ENCODE peak calls at places on chromosomes 6 and 20, in four cellular contexts. W is activated naive CD8-positive, alpha-beta T cell treated with anti-CD3 and anti-CD28 coated beads, Interleukin-2, amount 50 U/mL, for 24 hours; Z is NCI-H748 treated with DMSO at 0.1 percent for 48 hours; I is activated gamma-delta T cell treated with Interleukin-2 at 50 U/mL for 16 hours. D is an unnamed sample.

GRCh38 chr6:20630617-20631448 is 96.6 kb downstream of the CDKAL1 start:
- DNase-seq in W (no peak), Z (peak), I (no peak), D (no peak)

GRCh38 chr6:49549691-49550412 is 616 bp upstream of the C6orf141 start:
- DNase-seq in W (no peak), Z (no peak), I (no peak), D (no peak)

GRCh38 chr6:106913111-106913510 is 61.4 kb downstream of the CD24 start:
- DNase-seq in W (no peak), Z (no peak), I (no peak), D (no peak)

GRCh38 chr20:19492937-19493336 is 265.1 kb upstream of the RIN2 start:
- DNase-seq in W (no peak), Z (peak), I (no peak), D (no peak)

GRCh38 chr6:44049989-44050871 is 77.0 kb downstream of the MRPL14 start:
- DNase-seq in W (no peak), Z (no peak), I (no peak), D (peak)

GRCh38 chr6:19569563-19569962 is 267.6 kb upstream of the ID4 start:
- DNase-seq in W (no peak), Z (no peak), I (no peak), D (no peak)

GRCh38 chr6:33566182-33567084 is 13.6 kb downstream of the BAK1 start:
- DNase-seq in W (no peak), Z (no peak), I (no peak), D (no peak)

GRCh38 chr20:57769756-57770155 is 59.9 kb upstream of the PMEPA1 start:
- DNase-seq in W (no peak), Z (no peak), I (no peak), D (no peak)

GRCh38 chr20:11497543-11497942 is 420.1 kb upstream of the BTBD3 start:
- DNase-seq in W (no peak), Z (no peak), I (no peak), D (no peak)

GRCh38 chr6:168919455-168920179 is 334.0 kb downstream of the THBS2 start:
- DNase-seq in W (no peak), Z (no peak), I (no peak), D (no peak)

GRCh38 chr20:43798591-43799149 is 71.9 kb upstream of the GTSF1L start:
- DNase-seq in W (no peak), Z (no peak), I (no peak), D (no peak)

GRCh38 chr6:144675231-144675861 is 390.2 kb downstream of the UTRN start:
- DNase-seq in W (peak), Z (no peak), I (no peak), D (no peak)

GRCh38 chr6:160428069-160428430 is 79.9 kb downstream of the SLC22A3 start:
- DNase-seq in W (no peak), Z (no peak), I (no peak), D (no peak)

GRCh38 chr6:29705389-29706231 is 17.6 kb upstream of the HLA-F start:
- DNase-seq in W (no peak), Z (peak), I (no peak), D (peak)

GRCh38 chr6:40685771-40686170 is 98.6 kb upstream of the LRFN2 start:
- DNase-seq in W (no peak), Z (no peak), I (no peak), D (no peak)

GRCh38 chr6:98787961-98788360 is 46.4 kb upstream of the POU3F2 start:
- DNase-seq in W (no peak), Z (peak), I (no peak), D (no peak)

GRCh38 chr6:16482702-16483314 is 244.4 kb downstream of the GMPR start:
- DNase-seq in W (no peak), Z (no peak), I (no peak), D (no peak)

GRCh38 chr6:168355716-168356522 is 36.3 kb upstream of the DACT2 start:
- DNase-seq in W (peak), Z (no peak), I (no peak), D (no peak)

GRCh38 chr6:144349690-144350132 is 64.6 kb downstream of the UTRN start:
- DNase-seq in W (no peak), Z (no peak), I (no peak), D (no peak)

GRCh38 chr20:23132293-23132929 is 46.3 kb upstream of the CD93 start:
- DNase-seq in W (no peak), Z (no peak), I (no peak), D (no peak)

GRCh38 chr6:158283304-158284005 is 28.8 kb upstream of the TULP4 start:
- DNase-seq in W (no peak), Z (no peak), I (no peak), D (no peak)

GRCh38 chr6:138250513-138251247 is 32.4 kb upstream of the PBOV1 start:
- DNase-seq in W (no peak), Z (no peak), I (no peak), D (no peak)

GRCh38 chr6:148530394-148530923 is 187.8 kb downstream of the SASH1 start:
- DNase-seq in W (no peak), Z (no peak), I (no peak), D (no peak)

GRCh38 chr20:32028647-32029372 is 18.6 kb downstream of the CCM2L start:
- DNase-seq in W (no peak), Z (no peak), I (no peak), D (no peak)

GRCh38 chr6:130575971-130576370 is 210.2 kb downstream of the TMEM200A start:
- DNase-seq in W (peak), Z (no peak), I (peak), D (peak)

GRCh38 chr6:2713473-2714358 is 37.0 kb downstream of the MYLK4 start:
- DNase-seq in W (no peak), Z (no peak), I (no peak), D (no peak)

GRCh38 chr6:108133594-108134179 is 32.1 kb upstream of the NR2E1 start:
- DNase-seq in W (peak), Z (peak), I (no peak), D (no peak)

GRCh38 chr6:30688569-30688968 is 2.1 kb upstream of the PPP1R18 start:
- DNase-seq in W (no peak), Z (no peak), I (no peak), D (no peak)

GRCh38 chr6:84052883-84053241 is 19.3 kb downstream of the MRAP2 start:
- DNase-seq in W (no peak), Z (no peak), I (no peak), D (no peak)

GRCh38 chr6:108588586-108588985 is 27.9 kb downstream of the FOXO3 start:
- DNase-seq in W (no peak), Z (no peak), I (no peak), D (no peak)

GRCh38 chr6:34490390-34491090 is 24.7 kb downstream of the PACSIN1 start:
- DNase-seq in W (no peak), Z (no peak), I (no peak), D (no peak)

GRCh38 chr20:48282591-48283228 is 497.4 kb upstream of the SULF2 start:
- DNase-seq in W (no peak), Z (no peak), I (no peak), D (no peak)

GRCh38 chr6:32906539-32906938 is 34.3 kb downstream of the HLA-DMB start:
- DNase-seq in W (no peak), Z (no peak), I (no peak), D (no peak)

GRCh38 chr20:24950128-24950835 is 1.2 kb downstream of the CST7 start:
- DNase-seq in W (no peak), Z (no peak), I (no peak), D (no peak)

GRCh38 chr6:6453186-6453585 is 132.7 kb upstream of the F13A1 start:
- DNase-seq in W (no peak), Z (no peak), I (no peak), D (no peak)

GRCh38 chr6:112253842-112254816 is at the start of gene LAMA4:
- DNase-seq in W (peak), Z (peak), I (no peak), D (no peak)

GRCh38 chr20:1005452-1006027 is 3.4 kb upstream of the RSPO4 start:
- DNase-seq in W (peak), Z (no peak), I (no peak), D (no peak)

GRCh38 chr6:112332274-112332673 is 14.9 kb upstream of the RFPL4B start:
- DNase-seq in W (no peak), Z (no peak), I (no peak), D (no peak)

GRCh38 chr6:169424821-169425240 is 171.2 kb upstream of the THBS2 start:
- DNase-seq in W (no peak), Z (no peak), I (no peak), D (no peak)

GRCh38 chr6:47097092-47097945 is 55.2 kb upstream of the ADGRF1 start:
- DNase-seq in W (peak), Z (peak), I (peak), D (no peak)

D was measured in natural killer cell treated with Interleukin-12 subunit alpha and Interleukin-12 subunit beta and Interleukin-15 and Interleukin-18, amount 100 ng/mL, for 72 hours.